ENCODE peak calls at places on chromosomes 6 and 20, in eight cellular contexts. One of them, this sample, is unnamed.

GRCh38 chr20:37315293-37316110 is 26.0 kb downstream of the MANBAL start:
- DNase-seq in PC-9: no peak
- DNase-seq in psoas muscle: peak
- DNase-seq in activated CD4-positive, alpha-beta T cell treated with anti-CD3 and anti-CD28 coated beads for 24 hours: no peak
- DNase-seq in foreskin fibroblast: peak
- DNase-seq in T-helper 17 cell: no peak
- DNase-seq in NCI-H774: no peak
- DNase-seq in frontal cortex: no peak
- DNase-seq in this sample: no peak

GRCh38 chr6:8113260-8113659 is 10.9 kb upstream of the EEF1E1 start:
- DNase-seq in foreskin fibroblast: peak
- DNase-seq in activated CD4-positive, alpha-beta T cell treated with anti-CD3 and anti-CD28 coated beads for 24 hours: no peak
- DNase-seq in T-helper 17 cell: no peak
- DNase-seq in NCI-H774: no peak
- DNase-seq in PC-9: no peak
- DNase-seq in frontal cortex: no peak
- DNase-seq in psoas muscle: no peak
- DNase-seq in this sample: no peak

GRCh38 chr6:123849406-123849805 is 45.7 kb downstream of the NKAIN2 start:
- DNase-seq in activated CD4-positive, alpha-beta T cell treated with anti-CD3 and anti-CD28 coated beads for 24 hours: no peak
- DNase-seq in NCI-H774: no peak
- DNase-seq in psoas muscle: no peak
- DNase-seq in T-helper 17 cell: no peak
- DNase-seq in foreskin fibroblast: no peak
- DNase-seq in PC-9: no peak
- DNase-seq in frontal cortex: no peak
- DNase-seq in this sample: no peak

GRCh38 chr20:46572181-46572580 is 21.7 kb upstream of the OCSTAMP start:
- DNase-seq in foreskin fibroblast: no peak
- DNase-seq in NCI-H774: peak
- DNase-seq in psoas muscle: no peak
- DNase-seq in activated CD4-positive, alpha-beta T cell treated with anti-CD3 and anti-CD28 coated beads for 24 hours: no peak
- DNase-seq in T-helper 17 cell: no peak
- DNase-seq in PC-9: no peak
- DNase-seq in frontal cortex: peak
- DNase-seq in this sample: no peak

GRCh38 chr6:120965814-120966213 is 368.5 kb downstream of the TBC1D32 start:
- DNase-seq in foreskin fibroblast: no peak
- DNase-seq in frontal cortex: no peak
- DNase-seq in T-helper 17 cell: no peak
- DNase-seq in psoas muscle: no peak
- DNase-seq in activated CD4-positive, alpha-beta T cell treated with anti-CD3 and anti-CD28 coated beads for 24 hours: no peak
- DNase-seq in PC-9: no peak
- DNase-seq in NCI-H774: no peak
- DNase-seq in this sample: no peak

GRCh38 chr6:123677897-123678296 is 41.1 kb upstream of the TRDN start:
- DNase-seq in T-helper 17 cell: no peak
- DNase-seq in frontal cortex: no peak
- DNase-seq in foreskin fibroblast: no peak
- DNase-seq in PC-9: no peak
- DNase-seq in NCI-H774: no peak
- DNase-seq in activated CD4-positive, alpha-beta T cell treated with anti-CD3 and anti-CD28 coated beads for 24 hours: no peak
- DNase-seq in psoas muscle: no peak
- DNase-seq in this sample: no peak

GRCh38 chr6:14113951-14114350 is 3.6 kb upstream of the CD83 start:
- DNase-seq in NCI-H774: no peak
- DNase-seq in psoas muscle: no peak
- DNase-seq in foreskin fibroblast: no peak
- DNase-seq in frontal cortex: no peak
- DNase-seq in T-helper 17 cell: no peak
- DNase-seq in activated CD4-positive, alpha-beta T cell treated with anti-CD3 and anti-CD28 coated beads for 24 hours: no peak
- DNase-seq in PC-9: no peak
- DNase-seq in this sample: no peak

GRCh38 chr6:35449287-35449881 is 2.8 kb upstream of the FANCE start:
- DNase-seq in psoas muscle: no peak
- DNase-seq in frontal cortex: peak
- DNase-seq in activated CD4-positive, alpha-beta T cell treated with anti-CD3 and anti-CD28 coated beads for 24 hours: no peak
- DNase-seq in NCI-H774: peak
- DNase-seq in PC-9: peak
- DNase-seq in foreskin fibroblast: peak
- DNase-seq in T-helper 17 cell: no peak
- DNase-seq in this sample: peak

GRCh38 chr6:34964564-34964963 is 75.5 kb downstream of the ANKS1A start:
- DNase-seq in T-helper 17 cell: no peak
- DNase-seq in psoas muscle: no peak
- DNase-seq in frontal cortex: no peak
- DNase-seq in activated CD4-positive, alpha-beta T cell treated with anti-CD3 and anti-CD28 coated beads for 24 hours: no peak
- DNase-seq in PC-9: no peak
- DNase-seq in foreskin fibroblast: no peak
- DNase-seq in NCI-H774: no peak
- DNase-seq in this sample: no peak

GRCh38 chr6:37696841-37697735 is 595 bp downstream of the MDGA1 start:
- DNase-seq in NCI-H774: no peak
- DNase-seq in activated CD4-positive, alpha-beta T cell treated with anti-CD3 and anti-CD28 coated beads for 24 hours: peak
- DNase-seq in PC-9: peak
- DNase-seq in frontal cortex: peak
- DNase-seq in psoas muscle: peak
- DNase-seq in T-helper 17 cell: peak
- DNase-seq in foreskin fibroblast: no peak
- DNase-seq in this sample: peak

GRCh38 chr6:16130437-16130891 is 1.6 kb downstream of the MYLIP start:
- DNase-seq in NCI-H774: no peak
- DNase-seq in foreskin fibroblast: no peak
- DNase-seq in PC-9: peak
- DNase-seq in frontal cortex: no peak
- DNase-seq in activated CD4-positive, alpha-beta T cell treated with anti-CD3 and anti-CD28 coated beads for 24 hours: no peak
- DNase-seq in psoas muscle: no peak
- DNase-seq in T-helper 17 cell: no peak
- DNase-seq in this sample: peak

GRCh38 chr6:7784706-7785105 is 58.8 kb downstream of the BMP6 start:
- DNase-seq in NCI-H774: no peak
- DNase-seq in activated CD4-positive, alpha-beta T cell treated with anti-CD3 and anti-CD28 coated beads for 24 hours: no peak
- DNase-seq in T-helper 17 cell: no peak
- DNase-seq in psoas muscle: no peak
- DNase-seq in PC-9: no peak
- DNase-seq in frontal cortex: no peak
- DNase-seq in foreskin fibroblast: no peak
- DNase-seq in this sample: no peak

GRCh38 chr20:22582960-22583772 is 1.2 kb downstream of the FOXA2 start:
- DNase-seq in frontal cortex: no peak
- DNase-seq in T-helper 17 cell: no peak
- DNase-seq in NCI-H774: no peak
- DNase-seq in foreskin fibroblast: no peak
- DNase-seq in psoas muscle: no peak
- DNase-seq in activated CD4-positive, alpha-beta T cell treated with anti-CD3 and anti-CD28 coated beads for 24 hours: no peak
- DNase-seq in PC-9: no peak
- DNase-seq in this sample: no peak

GRCh38 chr6:125512621-125513020 is 210.9 kb upstream of the HDDC2 start:
- DNase-seq in T-helper 17 cell: no peak
- DNase-seq in foreskin fibroblast: no peak
- DNase-seq in psoas muscle: no peak
- DNase-seq in PC-9: no peak
- DNase-seq in frontal cortex: no peak
- DNase-seq in NCI-H774: peak
- DNase-seq in activated CD4-positive, alpha-beta T cell treated with anti-CD3 and anti-CD28 coated beads for 24 hours: no peak
- DNase-seq in this sample: peak

GRCh38 chr6:166516256-166516655 is 70.2 kb downstream of the RAMACL start:
- DNase-seq in NCI-H774: no peak
- DNase-seq in activated CD4-positive, alpha-beta T cell treated with anti-CD3 and anti-CD28 coated beads for 24 hours: no peak
- DNase-seq in PC-9: no peak
- DNase-seq in frontal cortex: no peak
- DNase-seq in T-helper 17 cell: no peak
- DNase-seq in psoas muscle: no peak
- DNase-seq in foreskin fibroblast: no peak
- DNase-seq in this sample: no peak

GRCh38 chr6:166778046-166778445 is 151.0 kb upstream of the RPS6KA2 start:
- DNase-seq in frontal cortex: no peak
- DNase-seq in activated CD4-positive, alpha-beta T cell treated with anti-CD3 and anti-CD28 coated beads for 24 hours: no peak
- DNase-seq in T-helper 17 cell: no peak
- DNase-seq in NCI-H774: no peak
- DNase-seq in psoas muscle: no peak
- DNase-seq in foreskin fibroblast: no peak
- DNase-seq in PC-9: no peak
- DNase-seq in this sample: no peak